ENCODE peak calls at places on chromosome 6, in four cellular contexts. One of them, this sample, is unnamed.
A peak's percentile ranks its signal among the peaks of the same experiment; 100 is the strongest.

GRCh38 chr6:36865835-36866234 is 8.8 kb downstream of the PPIL1 start:
- DNase-seq in HepG2: no peak
- DNase-seq in GM12878: no peak
- DNase-seq in K562: no peak
- DNase-seq in this sample: no peak

GRCh38 chr6:14053776-14054175 is 63.8 kb upstream of the CD83 start:
- DNase-seq in GM12878: no peak
- DNase-seq in HepG2: no peak
- DNase-seq in K562: no peak
- DNase-seq in this sample: no peak

GRCh38 chr6:168194732-168195565 is 115.9 kb upstream of the FRMD1 start:
- DNase-seq in GM12878: no peak
- DNase-seq in K562: no peak
- DNase-seq in HepG2: no peak
- DNase-seq in this sample: peak; percentile 14

GRCh38 chr6:166554316-166554715 is 32.2 kb downstream of the RAMACL start:
- DNase-seq in K562: no peak
- DNase-seq in HepG2: no peak
- DNase-seq in GM12878: no peak
- DNase-seq in this sample: no peak

GRCh38 chr6:89368107-89368506 is 15.6 kb upstream of the UBE2J1 start:
- DNase-seq in HepG2: peak; percentile 20
- DNase-seq in K562: peak; percentile 74
- DNase-seq in GM12878: no peak
- DNase-seq in this sample: peak; percentile 70

GRCh38 chr6:36430351-36430750 is 12.3 kb downstream of the PXT1 start:
- DNase-seq in GM12878: no peak
- DNase-seq in HepG2: no peak
- DNase-seq in K562: peak; percentile 40
- DNase-seq in this sample: no peak

GRCh38 chr6:21935561-21936028 is 342.0 kb downstream of the SOX4 start:
- DNase-seq in GM12878: no peak
- DNase-seq in K562: peak; percentile 69
- DNase-seq in HepG2: peak; percentile 36
- DNase-seq in this sample: no peak

GRCh38 chr6:133724726-133725125 is 164.2 kb upstream of the TCF21 start:
- DNase-seq in HepG2: no peak
- DNase-seq in K562: no peak
- DNase-seq in GM12878: no peak
- DNase-seq in this sample: no peak

GRCh38 chr6:44681782-44682181 is 294.3 kb downstream of the CDC5L start:
- DNase-seq in GM12878: no peak
- DNase-seq in HepG2: no peak
- DNase-seq in K562: no peak
- DNase-seq in this sample: no peak

GRCh38 chr6:118876201-118876600 is 17.8 kb upstream of the ASF1A start:
- DNase-seq in GM12878: no peak
- DNase-seq in HepG2: peak; percentile 39
- DNase-seq in K562: no peak
- DNase-seq in this sample: no peak

GRCh38 chr6:52544325-52545022 is 32.4 kb downstream of the TRAM2 start:
- DNase-seq in HepG2: peak; percentile 77
- DNase-seq in GM12878: no peak
- DNase-seq in K562: no peak
- DNase-seq in this sample: no peak

GRCh38 chr6:157164972-157165371 is 158.3 kb downstream of the TMEM242 start:
- DNase-seq in HepG2: no peak
- DNase-seq in GM12878: no peak
- DNase-seq in K562: no peak
- DNase-seq in this sample: no peak

GRCh38 chr6:8085053-8085511 is 17.3 kb downstream of the EEF1E1 start:
- DNase-seq in HepG2: peak; percentile 97
- DNase-seq in K562: peak; percentile 77
- DNase-seq in GM12878: no peak
- DNase-seq in this sample: no peak

GRCh38 chr6:63504777-63505384 is 67.4 kb upstream of the LOC128125822 start:
- DNase-seq in GM12878: peak; percentile 89
- DNase-seq in K562: no peak
- DNase-seq in HepG2: no peak
- DNase-seq in this sample: no peak

GRCh38 chr6:31736026-31736767 is at the start of gene CLIC1:
- DNase-seq in HepG2: peak; percentile 88
- DNase-seq in GM12878: peak; percentile 55
- DNase-seq in K562: peak; percentile 99
- DNase-seq in this sample: peak; percentile 87

GRCh38 chr6:31734247-31734702 is 2.1 kb downstream of the CLIC1 start:
- DNase-seq in HepG2: no peak
- DNase-seq in GM12878: no peak
- DNase-seq in K562: no peak
- DNase-seq in this sample: no peak

GRCh38 chr6:31736768-31737314 is 511 bp upstream of the CLIC1 start:
- DNase-seq in GM12878: no peak
- DNase-seq in HepG2: peak; percentile 33
- DNase-seq in K562: peak; percentile 55
- DNase-seq in this sample: no peak

GRCh38 chr6:31733734-31734133 is 2.6 kb downstream of the CLIC1 start:
- DNase-seq in HepG2: no peak
- DNase-seq in GM12878: no peak
- DNase-seq in K562: no peak
- DNase-seq in this sample: no peak

GRCh38 chr6:31734703-31735500 is 1.4 kb downstream of the CLIC1 start:
- DNase-seq in K562: peak; percentile 96
- DNase-seq in GM12878: peak; percentile 60
- DNase-seq in HepG2: peak; percentile 65
- DNase-seq in this sample: no peak
- TF ChIP-seq NFIC in K562: no peak
- TF ChIP-seq NFIC in GM12878: no peak
- TF ChIP-seq NFIC in HepG2: no peak
- TF ChIP-seq NFIC in this sample: no peak

DNA sequence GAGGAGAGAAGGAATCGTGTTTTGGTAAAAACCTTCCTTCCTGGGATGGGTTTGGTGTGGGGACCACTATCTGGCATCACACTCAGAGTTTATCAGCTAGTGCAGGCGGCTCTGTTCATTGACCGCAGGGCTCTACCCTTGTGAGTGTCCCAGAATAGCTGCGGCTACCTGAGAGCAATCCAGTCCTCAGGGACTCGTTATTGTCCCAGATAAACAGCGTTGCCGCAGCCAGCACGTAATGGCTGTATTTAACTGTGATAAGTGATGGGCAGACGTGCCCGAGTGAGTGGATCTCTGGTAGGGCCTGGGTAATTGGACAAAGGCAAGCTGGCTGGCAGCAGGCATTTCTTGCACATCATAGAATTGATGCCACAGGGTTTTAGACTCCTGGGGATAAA is 163.3 kb downstream of the SOBP start:
- DNase-seq in GM12878: no peak
- DNase-seq in HepG2: no peak
- DNase-seq in K562: peak; percentile 74
- DNase-seq in this sample: peak; percentile 74
- TF ChIP-seq NFIC in GM12878: no peak
- TF ChIP-seq NFIC in HepG2: no peak
- TF ChIP-seq NFIC in K562: peak; percentile 41
- TF ChIP-seq NFIC in this sample: no peak

DNA sequence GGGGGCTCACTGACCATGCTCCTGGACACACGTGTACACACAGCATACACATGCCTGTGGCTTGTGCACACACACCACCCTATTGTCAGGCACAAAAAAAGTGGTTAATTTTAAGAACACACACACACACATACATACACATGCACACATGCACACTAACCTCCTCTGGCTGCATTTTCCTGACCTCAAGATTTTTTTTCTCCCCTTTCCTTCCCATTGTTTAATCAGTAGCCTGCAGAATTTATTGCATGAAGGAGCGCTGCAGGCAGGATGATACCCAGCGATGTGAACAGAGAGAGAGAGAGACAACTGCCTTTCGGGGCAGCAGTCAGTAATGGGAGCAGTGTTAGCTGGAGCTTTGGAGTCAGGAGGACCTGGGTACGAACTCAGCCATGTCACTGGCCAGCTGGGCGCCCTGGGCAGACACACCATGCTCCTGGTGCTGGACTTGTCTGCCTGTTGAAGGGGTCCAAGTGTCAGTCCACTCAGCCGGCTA is 990 bp upstream of the TRAF3IP2 start:
- DNase-seq in K562: no peak
- DNase-seq in GM12878: no peak
- DNase-seq in HepG2: no peak
- DNase-seq in this sample: no peak
- TF ChIP-seq NFIC in K562: no peak
- TF ChIP-seq NFIC in GM12878: no peak
- TF ChIP-seq NFIC in HepG2: no peak
- TF ChIP-seq NFIC in this sample: no peak

DNA sequence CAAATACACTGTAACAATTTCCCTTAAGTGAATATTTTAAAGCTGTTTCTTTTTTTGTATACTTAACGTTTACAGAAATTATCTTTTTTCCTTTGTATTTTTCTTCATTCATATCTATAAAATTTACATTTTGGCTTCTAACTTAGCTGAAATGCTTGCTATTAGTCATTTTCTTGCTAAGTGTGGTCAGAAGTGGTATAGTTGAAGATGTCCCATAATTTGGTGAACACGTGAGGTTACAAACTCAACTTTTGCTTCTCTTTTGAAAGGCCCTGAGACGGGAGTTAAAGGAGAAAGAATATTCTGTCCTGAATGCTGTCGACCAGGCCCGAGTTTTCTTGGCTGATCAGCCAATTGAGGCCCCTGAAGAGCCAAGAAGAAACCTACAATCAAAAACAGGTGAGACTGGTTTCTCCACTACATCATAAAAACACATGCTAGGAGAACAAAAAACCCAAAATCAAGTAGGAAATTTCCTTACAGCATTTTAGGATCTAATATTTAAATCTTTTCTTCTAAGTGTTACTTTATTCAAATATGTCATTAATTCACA is 445.0 kb downstream of the UTRN start:
- DNase-seq in K562: no peak
- DNase-seq in HepG2: no peak
- DNase-seq in GM12878: no peak
- DNase-seq in this sample: no peak
- TF ChIP-seq NFIC in K562: no peak
- TF ChIP-seq NFIC in HepG2: no peak
- TF ChIP-seq NFIC in GM12878: no peak
- TF ChIP-seq NFIC in this sample: no peak

GRCh38 chr6:5333653-5334052 is 72.3 kb downstream of the FARS2 start:
- DNase-seq in K562: no peak
- DNase-seq in HepG2: peak; percentile 57
- DNase-seq in GM12878: no peak
- DNase-seq in this sample: no peak

GRCh38 chr6:5337573-5337972 is 76.3 kb downstream of the FARS2 start:
- DNase-seq in GM12878: no peak
- DNase-seq in K562: no peak
- DNase-seq in HepG2: no peak
- DNase-seq in this sample: no peak

GRCh38 chr6:5335020-5335419 is 73.7 kb downstream of the FARS2 start:
- DNase-seq in GM12878: peak; percentile 71
- DNase-seq in HepG2: no peak
- DNase-seq in K562: no peak
- DNase-seq in this sample: no peak

GRCh38 chr6:5331860-5332442 is 70.6 kb downstream of the FARS2 start:
- DNase-seq in K562: no peak
- DNase-seq in HepG2: no peak
- DNase-seq in GM12878: no peak
- DNase-seq in this sample: no peak

GRCh38 chr6:5334341-5334740 is 73.0 kb downstream of the FARS2 start:
- DNase-seq in HepG2: no peak
- DNase-seq in GM12878: no peak
- DNase-seq in K562: no peak
- DNase-seq in this sample: no peak
- TF ChIP-seq NFIC in HepG2: no peak
- TF ChIP-seq NFIC in GM12878: no peak
- TF ChIP-seq NFIC in K562: no peak
- TF ChIP-seq NFIC in this sample: no peak

GRCh38 chr6:145651988-145652387 is 83.3 kb downstream of the EPM2A start:
- DNase-seq in GM12878: no peak
- DNase-seq in K562: no peak
- DNase-seq in HepG2: no peak
- DNase-seq in this sample: no peak

GRCh38 chr6:145643760-145644159 is 91.6 kb downstream of the EPM2A start:
- DNase-seq in K562: no peak
- DNase-seq in GM12878: no peak
- DNase-seq in HepG2: no peak
- DNase-seq in this sample: no peak

GRCh38 chr6:145647602-145648001 is 87.7 kb downstream of the EPM2A start:
- DNase-seq in GM12878: no peak
- DNase-seq in HepG2: no peak
- DNase-seq in K562: no peak
- DNase-seq in this sample: no peak

GRCh38 chr6:145652572-145652971 is 82.7 kb downstream of the EPM2A start:
- DNase-seq in HepG2: no peak
- DNase-seq in K562: no peak
- DNase-seq in GM12878: no peak
- DNase-seq in this sample: no peak

DNA sequence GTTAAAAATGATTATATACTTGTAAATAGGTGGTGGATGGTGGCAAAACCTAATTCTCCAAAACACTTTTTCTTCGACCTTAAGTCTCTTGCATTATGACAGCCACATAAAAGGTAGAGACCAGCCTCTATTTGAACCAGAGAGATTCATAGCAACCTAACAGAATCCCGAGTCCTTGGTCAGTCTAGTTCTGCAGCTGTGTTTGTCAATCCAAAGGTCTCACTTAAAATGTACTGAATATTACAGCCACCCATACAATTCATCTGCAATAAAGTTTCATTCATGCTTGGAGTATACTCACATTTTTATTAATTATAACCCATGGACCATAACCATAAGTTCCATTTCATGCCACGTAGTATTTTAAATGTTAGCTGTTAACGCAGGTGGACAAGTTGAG is 87.2 kb downstream of the EPM2A start:
- DNase-seq in GM12878: no peak
- DNase-seq in HepG2: no peak
- DNase-seq in K562: no peak
- DNase-seq in this sample: no peak
- TF ChIP-seq NFIC in GM12878: no peak
- TF ChIP-seq NFIC in HepG2: no peak
- TF ChIP-seq NFIC in K562: no peak
- TF ChIP-seq NFIC in this sample: no peak

GRCh38 chr6:152946484-152946883 is 36.4 kb downstream of the FBXO5 start:
- DNase-seq in K562: no peak
- DNase-seq in GM12878: no peak
- DNase-seq in HepG2: no peak
- DNase-seq in this sample: no peak

GRCh38 chr6:152952045-152952444 is 30.8 kb downstream of the FBXO5 start:
- DNase-seq in GM12878: no peak
- DNase-seq in K562: no peak
- DNase-seq in HepG2: peak; percentile 34
- DNase-seq in this sample: no peak

GRCh38 chr6:152952866-152953509 is 29.9 kb downstream of the FBXO5 start:
- DNase-seq in HepG2: peak; percentile 50
- DNase-seq in K562: peak; percentile 60
- DNase-seq in GM12878: no peak
- DNase-seq in this sample: peak; percentile 45

GRCh38 chr6:152950240-152950639 is 32.6 kb downstream of the FBXO5 start:
- DNase-seq in HepG2: no peak
- DNase-seq in K562: no peak
- DNase-seq in GM12878: no peak
- DNase-seq in this sample: no peak

GRCh38 chr6:152948150-152948768 is 34.6 kb downstream of the FBXO5 start:
- DNase-seq in GM12878: no peak
- DNase-seq in HepG2: peak; percentile 54
- DNase-seq in K562: peak; percentile 75
- DNase-seq in this sample: peak; percentile 49
- TF ChIP-seq NFIC in GM12878: no peak
- TF ChIP-seq NFIC in HepG2: no peak
- TF ChIP-seq NFIC in K562: no peak
- TF ChIP-seq NFIC in this sample: no peak